ENCODE peak calls at places on chromosomes 1 and 21, in six cellular contexts. U is lower lobe of right lung; K is naive thymus-derived CD8-positive, alpha-beta T cell; X is fibroblast of lung; I is iris pigment epithelial cell; H is activated CD4-positive, alpha-beta T cell treated with anti-CD3 and anti-CD28 coated beads, Interleukin-2, amount 50 U/mL, for 48 hours. P is an unnamed sample.

GRCh38 chr1:182120411-182121258 is 59.1 kb upstream of the ZNF648 start:
- DNase-seq in U (peak), K (peak), X (no peak), I (peak), H (no peak), P (peak)

GRCh38 chr21:28781602-28782274 is 210.9 kb downstream of the LTN1 start:
- DNase-seq in U (no peak), K (no peak), X (peak), I (peak), H (no peak), P (no peak)

GRCh38 chr1:110173466-110174117 is 23.3 kb downstream of the SLC6A17 start:
- DNase-seq in U (no peak), K (no peak), X (no peak), I (peak), H (no peak), P (no peak)

GRCh38 chr1:200306954-200307754 is 102.7 kb downstream of the ZNF281 start:
- DNase-seq in U (no peak), K (peak), X (peak), I (peak), H (no peak), P (no peak)

GRCh38 chr1:181985981-181986906 is 75.3 kb downstream of the ZNF648 start:
- DNase-seq in U (no peak), K (no peak), X (no peak), I (no peak), H (no peak), P (no peak)

GRCh38 chr1:60866884-60867648 is 215.3 kb upstream of the NFIA start:
- DNase-seq in U (no peak), K (no peak), X (peak), I (no peak), H (no peak), P (no peak)

GRCh38 chr1:1006305-1007159 is 6.6 kb upstream of the HES4 start:
- DNase-seq in U (peak), K (no peak), X (no peak), I (no peak), H (no peak), P (no peak)

GRCh38 chr1:151065089-151065645 is 5.0 kb downstream of the MLLT11 start:
- DNase-seq in U (no peak), K (no peak), X (no peak), I (no peak), H (no peak), P (no peak)

GRCh38 chr1:22629886-22630285 is 6.5 kb upstream of the C1QA start:
- DNase-seq in U (no peak), K (no peak), X (no peak), I (no peak), H (no peak), P (no peak)

GRCh38 chr1:220828211-220828553 is 41.5 kb downstream of the MTARC1 start:
- DNase-seq in U (no peak), K (no peak), X (peak), I (no peak), H (no peak), P (no peak)

GRCh38 chr1:175152006-175152652 is 40.4 kb downstream of the KIAA0040 start:
- DNase-seq in U (peak), K (peak), X (peak), I (peak), H (peak), P (peak)

GRCh38 chr1:235095938-235096562 is 32.6 kb downstream of the TOMM20 start:
- DNase-seq in U (no peak), K (no peak), X (no peak), I (no peak), H (no peak), P (no peak)

GRCh38 chr1:38098101-38098847 is 51.7 kb upstream of the POU3F1 start:
- DNase-seq in U (no peak), K (no peak), X (no peak), I (no peak), H (no peak), P (no peak)

GRCh38 chr1:201774224-201774982 is 54.6 kb upstream of the IPO9 start:
- DNase-seq in U (no peak), K (no peak), X (peak), I (peak), H (no peak), P (no peak)